ENCODE peak calls at places on chromosomes 12 and 14, in five cellular contexts. V is left cardiac atrium; B is activated T-cell treated with anti-CD3 and anti-CD28 coated beads for 1 hour; T is HuH-7.5; S is stimulated activated CD8-positive, alpha-beta memory T cell treated with anti-CD3 and anti-CD28 coated beads, Interleukin-2, amount 100 ng/mL, for 1 hour. L is an unnamed sample.

GRCh38 chr14:71610149-71610548 is 322.1 kb upstream of the RGS6 start:
- DNase-seq in V (no peak), B (no peak), T (no peak), S (no peak), L (no peak)

GRCh38 chr14:94542111-94542810 is 19.0 kb upstream of the SERPINA4 start:
- DNase-seq in V (no peak), B (no peak), T (no peak), S (no peak), L (no peak)

GRCh38 chr12:75672212-75672611 is 160.8 kb upstream of the KRR1 start:
- DNase-seq in V (no peak), B (no peak), T (no peak), S (no peak), L (no peak)

GRCh38 chr14:95533391-95533821 is 1.4 kb upstream of the GLRX5 start:
- DNase-seq in V (no peak), B (no peak), T (no peak), S (no peak), L (no peak)

GRCh38 chr12:128992116-128992515 is 138.8 kb downstream of the GLT1D1 start:
- DNase-seq in V (no peak), B (no peak), T (no peak), S (no peak), L (no peak)

GRCh38 chr14:71467419-71467818 is 464.8 kb upstream of the RGS6 start:
- DNase-seq in V (no peak), B (no peak), T (no peak), S (no peak), L (no peak)

GRCh38 chr12:69901141-69901900 is 76.3 kb downstream of the MYRFL start:
- DNase-seq in V (no peak), B (no peak), T (no peak), S (no peak), L (no peak)

GRCh38 chr12:12716845-12717585 is at the start of gene CDKN1B:
- DNase-seq in V (peak), B (peak), T (peak), S (peak), L (peak)

GRCh38 chr12:67640863-67641262 is 7.7 kb upstream of the DYRK2 start:
- DNase-seq in V (no peak), B (no peak), T (no peak), S (no peak), L (no peak)

GRCh38 chr12:67939611-67940010 is 49.6 kb upstream of the IFNG-AS1 start:
- DNase-seq in V (no peak), B (no peak), T (no peak), S (no peak), L (no peak)

GRCh38 chr12:32891956-32892355 is 4.6 kb downstream of the PKP2 start:
- DNase-seq in V (no peak), B (no peak), T (no peak), S (no peak), L (no peak)

GRCh38 chr12:56087220-56087619 is 7.3 kb downstream of the ERBB3 start:
- DNase-seq in V (peak), B (no peak), T (no peak), S (no peak), L (no peak)

GRCh38 chr12:23816394-23816851 is 133.0 kb downstream of the SOX5 start:
- DNase-seq in V (no peak), B (no peak), T (peak), S (no peak), L (no peak)

GRCh38 chr14:49550284-49551184 is 35.6 kb downstream of the RPS29 start:
- DNase-seq in V (no peak), B (no peak), T (no peak), S (no peak), L (no peak)

GRCh38 chr12:124581792-124582424 is 14.5 kb upstream of the NCOR2 start:
- DNase-seq in V (no peak), B (no peak), T (no peak), S (no peak), L (no peak)

GRCh38 chr12:68420225-68421008 is 88.3 kb upstream of the MDM1 start:
- DNase-seq in V (peak), B (no peak), T (no peak), S (no peak), L (no peak)

GRCh38 chr14:101116065-101116464 is 212.5 kb upstream of the RTL1 start:
- DNase-seq in V (no peak), B (no peak), T (no peak), S (no peak), L (no peak)

GRCh38 chr12:111773801-111774551 is 7.2 kb downstream of the ALDH2 start:
- DNase-seq in V (peak), B (no peak), T (no peak), S (no peak), L (peak)

GRCh38 chr12:131867891-131868675 is 26.3 kb upstream of the ULK1 start:
- DNase-seq in V (no peak), B (no peak), T (no peak), S (no peak), L (no peak)

GRCh38 chr12:71011261-71011660 is 90.7 kb upstream of the PTPRR start:
- DNase-seq in V (no peak), B (no peak), T (no peak), S (no peak), L (no peak)

GRCh38 chr12:6038160-6038559 is 86.3 kb downstream of the VWF start:
- DNase-seq in V (no peak), B (no peak), T (peak), S (no peak), L (peak)

GRCh38 chr12:46209914-46210834 is 58.7 kb downstream of the SLC38A1 start:
- DNase-seq in V (peak), B (peak), T (no peak), S (no peak), L (peak)

GRCh38 chr12:130169924-130170323 is 7.7 kb downstream of the FZD10 start:
- DNase-seq in V (no peak), B (no peak), T (no peak), S (no peak), L (no peak)

GRCh38 chr12:132954471-132955048 is 1.5 kb downstream of the ZNF605 start:
- DNase-seq in V (no peak), B (no peak), T (no peak), S (no peak), L (no peak)

GRCh38 chr12:122200541-122201175 is 2.9 kb upstream of the B3GNT4 start:
- DNase-seq in V (no peak), B (no peak), T (no peak), S (no peak), L (no peak)

GRCh38 chr12:94987806-94988205 is 15.7 kb downstream of the NDUFA12 start:
- DNase-seq in V (no peak), B (no peak), T (no peak), S (no peak), L (no peak)